ENCODE peak calls at places on chromosomes 12 and 14, in six cellular contexts. K is suprapubic skin, S is ovary, T is lower lobe of right lung, G is esophagus squamous epithelium, D is upper lobe of left lung. M is an unnamed sample. For H3K4me1, the result is how much of the 10 kb centered on the place peaks cover.

GRCh38 chr12:104452046-104452445 is 4.7 kb upstream of the CHST11 start:
- DNase-seq in K (no peak), S (no peak), G (no peak), D (no peak), T (no peak), M (no peak)

GRCh38 chr12:55642275-55643068 is 5.8 kb downstream of the OR10P1 start:
- DNase-seq in D (peak), G (no peak), T (peak), K (no peak), S (no peak), M (no peak)

GRCh38 chr12:22525426-22525825 is 18.9 kb downstream of the C2CD5 start:
- DNase-seq in S (no peak), K (no peak), G (no peak), D (no peak), T (no peak), M (no peak)

GRCh38 chr12:1594045-1594294 is 411 bp downstream of the FBXL14 start:
- DNase-seq in T (peak), K (no peak), G (no peak), S (peak), D (peak), M (peak)

GRCh38 chr14:38910092-38910491 is 192.9 kb downstream of the SEC23A start:
- DNase-seq in G (no peak), T (no peak), S (no peak), D (no peak), K (no peak), M (no peak)

GRCh38 chr14:21652209-21652808 is 1.3 kb upstream of the OR4E2 start:
- DNase-seq in S (no peak), G (no peak), D (no peak), K (no peak), T (no peak), M (no peak)

GRCh38 chr14:51614707-51615106 is 37.0 kb upstream of the FRMD6 start:
- DNase-seq in G (no peak), K (no peak), T (no peak), D (no peak), S (no peak), M (no peak)

GRCh38 chr14:91369628-91370445 is 47.8 kb downstream of the CCDC88C start:
- DNase-seq in K (no peak), G (no peak), T (no peak), D (no peak), S (no peak), M (peak)

GRCh38 chr14:64303471-64303917 is 9.3 kb upstream of the ESR2 start:
- DNase-seq in D (no peak), K (no peak), T (no peak), S (no peak), G (no peak), M (peak)

GRCh38 chr14:53462931-53463778 is 310.0 kb upstream of the DDHD1 start:
- DNase-seq in S (no peak), G (no peak), D (peak), T (peak), K (no peak), M (peak)

GRCh38 chr14:89367449-89368120 is 49.4 kb downstream of the FOXN3 start:
- DNase-seq in G (no peak), S (no peak), K (no peak), T (no peak), D (no peak), M (no peak)
- H3K4me1 ChIP-seq in G (half or more), S (under half), K (half or more), T (half or more), D (half or more), M (under half)

DNA sequence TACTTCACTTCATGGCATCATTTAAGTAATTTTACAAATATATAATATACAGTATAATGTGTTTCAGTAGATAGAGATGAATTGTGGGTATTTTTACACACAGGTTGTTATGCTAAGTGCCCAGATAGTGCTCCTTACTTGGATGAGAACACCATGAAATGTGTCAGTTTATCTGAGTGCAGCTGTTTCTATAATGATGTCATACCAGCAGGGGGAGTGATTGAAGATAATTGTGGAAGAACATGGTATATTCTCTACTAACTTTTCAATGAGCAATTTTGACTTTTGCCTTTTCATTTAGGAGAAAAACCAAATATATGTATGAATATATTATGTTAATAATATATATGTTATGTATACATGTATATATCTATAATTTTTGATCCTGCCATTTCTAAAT is 221.6 kb downstream of the LRRK2 start:
- DNase-seq in K (no peak), T (no peak), G (no peak), S (no peak), D (no peak), M (peak)
- TF ChIP-seq CTCF in K (no peak), T (no peak), G (no peak), S (no peak), D (no peak), M (peak)

DNA sequence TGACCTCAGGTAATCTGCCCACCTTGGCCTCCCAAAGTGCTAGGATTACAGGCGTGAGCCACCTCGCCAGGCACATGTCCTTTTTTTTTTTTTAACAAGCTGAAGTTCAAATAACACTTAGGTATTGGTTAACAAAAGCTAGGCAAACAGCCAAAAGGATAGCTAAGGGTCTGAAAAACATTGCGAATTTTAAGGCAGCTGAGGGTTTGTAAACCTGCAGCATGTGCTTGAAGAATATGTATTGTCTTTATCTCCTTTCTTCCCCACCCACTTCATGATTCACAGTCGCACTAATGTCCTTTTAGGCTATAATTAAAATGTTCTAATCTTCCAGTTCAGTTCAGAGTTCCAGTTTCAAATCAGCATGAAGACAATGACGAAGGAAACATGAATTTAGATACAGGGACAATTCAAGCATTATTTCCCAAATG is 30.1 kb upstream of the CERS5 start:
- DNase-seq in T (no peak), S (no peak), G (no peak), D (no peak), K (no peak), M (no peak)
- H3K4me1 ChIP-seq in T (under half), S (under half), G (under half), D (under half), K (under half), M (under half)

DNA sequence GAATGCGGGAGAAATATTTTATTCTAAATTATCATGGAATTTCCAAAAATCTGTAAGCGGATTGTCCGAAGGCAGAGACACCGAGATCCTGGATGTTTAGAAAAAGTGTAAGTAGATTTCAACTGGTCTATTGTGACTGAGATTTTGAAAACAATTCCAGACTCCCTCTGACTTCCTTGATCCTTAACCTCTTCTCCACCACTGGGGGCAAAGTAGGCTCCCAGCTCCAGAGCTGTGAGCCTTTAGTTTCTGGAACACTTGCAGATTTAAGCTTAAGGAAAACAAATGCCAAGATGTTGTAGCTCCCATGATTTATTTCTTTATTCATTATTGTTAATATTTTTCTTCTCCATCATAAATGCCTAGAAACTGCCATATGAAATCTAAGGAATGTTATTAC is 1320.5 kb upstream of the SEL1L start:
- DNase-seq in G (no peak), T (no peak), S (no peak), K (no peak), D (no peak), M (no peak)
- TF ChIP-seq CTCF in G (no peak), T (no peak), S (no peak), K (no peak), D (no peak), M (no peak)

GRCh38 chr12:11767029-11767724 is 117.7 kb downstream of the ETV6 start:
- DNase-seq in T (no peak), S (no peak), D (no peak), G (no peak), K (no peak), M (no peak)

GRCh38 chr12:11765817-11766794 is 116.6 kb downstream of the ETV6 start:
- DNase-seq in S (no peak), D (peak), G (no peak), T (peak), K (no peak), M (no peak)

GRCh38 chr12:11763760-11764520 is 114.5 kb downstream of the ETV6 start:
- DNase-seq in S (no peak), T (no peak), G (no peak), D (no peak), K (no peak), M (no peak)

GRCh38 chr12:11762723-11763326 is 113.4 kb downstream of the ETV6 start:
- DNase-seq in G (no peak), D (no peak), S (no peak), K (no peak), T (no peak), M (no peak)

DNA sequence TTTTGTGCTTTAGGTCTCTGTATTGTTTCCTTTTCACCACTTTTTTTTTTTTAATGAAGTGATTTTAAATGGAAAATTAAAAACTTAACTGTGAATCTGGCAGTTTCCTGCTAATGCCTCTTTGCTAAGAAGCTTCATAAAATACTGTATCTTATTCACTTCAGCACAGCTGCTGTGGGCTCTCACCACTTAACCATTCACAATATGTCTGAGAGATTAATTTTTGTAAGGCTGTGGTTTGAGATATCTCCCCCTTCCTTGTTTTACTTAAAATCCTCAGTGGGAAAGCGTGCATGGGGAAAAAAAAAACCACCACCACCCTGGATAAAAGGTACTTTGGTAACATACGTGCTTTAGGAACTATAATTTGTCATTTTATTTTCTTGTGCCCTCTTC is 115.9 kb downstream of the ETV6 start:
- DNase-seq in S (no peak), G (no peak), T (no peak), K (no peak), D (no peak), M (no peak)
- H3K4me1 ChIP-seq in S (under half), G (half or more), T (half or more), K (under half), D (half or more), M (under half)

DNA sequence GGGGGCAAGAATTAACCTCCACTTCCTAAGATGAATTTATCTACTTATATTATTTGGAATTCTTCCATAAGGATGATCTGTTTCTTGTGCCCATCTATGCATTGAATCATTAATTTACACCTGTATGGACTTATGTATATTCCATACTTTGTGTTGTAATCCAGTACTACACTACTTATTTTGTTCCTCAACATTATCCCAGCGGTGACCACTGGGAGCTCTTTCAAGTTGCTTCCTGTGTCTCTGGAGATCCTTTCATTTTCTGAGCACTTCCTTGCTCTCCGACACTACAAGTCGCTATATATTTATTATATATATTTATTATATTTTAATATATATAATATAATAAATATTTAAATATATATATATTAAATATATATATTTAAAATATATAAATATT is 54.9 kb upstream of the SCN8A start:
- DNase-seq in S (no peak), D (no peak), K (no peak), G (no peak), T (no peak), M (no peak)
- TF ChIP-seq CTCF in S (no peak), D (no peak), K (no peak), G (no peak), T (no peak), M (no peak)

DNA sequence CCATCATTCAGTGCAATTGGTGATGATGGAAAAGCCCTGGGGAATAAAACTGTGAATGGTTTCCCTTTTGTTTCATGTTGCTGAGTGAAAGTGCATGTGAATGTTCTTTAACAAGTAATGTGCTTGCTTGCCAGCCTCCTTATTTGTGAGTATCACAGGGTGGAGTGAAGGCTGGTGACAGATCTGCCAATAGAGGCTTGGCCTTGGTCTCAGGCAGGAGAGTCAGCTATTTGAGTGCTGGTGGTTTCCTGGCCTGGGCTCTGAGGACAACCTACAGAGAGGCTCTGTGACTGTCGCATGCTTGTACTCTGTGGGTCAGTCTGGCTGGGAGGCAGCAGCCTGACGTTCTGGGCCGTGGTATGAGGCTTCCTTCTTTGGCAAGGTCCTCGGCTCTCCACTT is 20.7 kb downstream of the KRT85 start:
- DNase-seq in T (no peak), G (no peak), K (no peak), D (peak), S (no peak), M (no peak)
- H3K4me1 ChIP-seq in T (under half), G (under half), K (under half), D (under half), S (under half), M (under half)

GRCh38 chr12:57087689-57088441 is 1.0 kb upstream of the NAB2 start:
- DNase-seq in S (peak), K (peak), D (peak), G (peak), T (peak), M (peak)

GRCh38 chr12:57088442-57089258 is at the start of gene NAB2:
- DNase-seq in T (peak), K (peak), G (peak), D (peak), S (peak), M (peak)

GRCh38 chr12:57089259-57090245 is 638 bp downstream of the NAB2 start:
- DNase-seq in G (no peak), K (peak), T (peak), D (peak), S (peak), M (peak)

GRCh38 chr12:57086951-57087688 is 1.8 kb upstream of the NAB2 start:
- DNase-seq in K (peak), S (peak), G (peak), T (peak), D (peak), M (no peak)

DNA sequence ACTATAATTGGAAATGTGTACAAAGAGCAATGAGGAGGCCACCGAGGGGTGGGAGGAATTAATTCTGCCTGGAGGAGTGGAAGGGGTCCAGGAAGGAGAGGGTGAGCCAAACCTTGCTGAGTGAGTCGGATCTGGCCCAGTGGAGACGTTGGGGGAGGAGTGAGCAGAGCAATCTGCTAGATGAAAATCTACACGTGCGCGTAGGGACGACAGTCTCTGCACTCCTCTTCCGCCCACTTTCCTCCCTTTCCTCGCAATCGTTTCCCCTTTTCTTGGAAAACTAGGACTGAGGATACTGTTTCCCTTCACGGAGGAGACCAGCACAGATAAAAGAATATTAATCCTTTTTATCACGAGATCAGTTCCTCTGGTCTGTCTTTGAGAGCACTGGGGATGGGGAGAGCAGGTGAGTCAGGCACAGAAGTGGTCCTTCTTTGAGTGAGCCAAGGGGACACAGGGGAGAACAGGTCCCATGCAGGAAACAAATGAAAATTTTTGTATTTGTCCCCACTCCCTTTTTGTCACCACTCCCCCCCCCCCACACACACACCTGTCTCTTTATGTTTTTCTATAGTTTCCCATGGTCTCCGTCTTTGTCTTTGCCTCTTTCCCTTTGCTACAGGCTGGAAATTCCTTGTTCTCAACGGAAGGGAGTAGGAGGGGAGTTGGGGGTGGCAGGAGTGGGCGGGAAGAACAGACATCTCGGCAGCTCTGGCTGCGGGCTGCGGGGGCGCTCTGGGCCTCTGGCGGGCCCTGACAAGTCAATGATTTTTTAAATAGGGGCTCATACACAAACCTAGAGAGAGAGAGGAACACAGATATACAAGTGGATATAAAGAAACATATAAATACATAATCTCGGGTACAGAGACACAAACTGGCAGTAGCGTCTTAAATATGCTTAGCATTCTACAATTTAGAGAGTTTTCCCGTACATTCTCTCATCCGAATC is 2.6 kb upstream of the NAB2 start:
- DNase-seq in S (peak), G (no peak), D (peak), T (peak), K (peak), M (peak)
- TF ChIP-seq CTCF in S (no peak), G (peak), D (no peak), T (peak), K (no peak), M (peak)

DNA sequence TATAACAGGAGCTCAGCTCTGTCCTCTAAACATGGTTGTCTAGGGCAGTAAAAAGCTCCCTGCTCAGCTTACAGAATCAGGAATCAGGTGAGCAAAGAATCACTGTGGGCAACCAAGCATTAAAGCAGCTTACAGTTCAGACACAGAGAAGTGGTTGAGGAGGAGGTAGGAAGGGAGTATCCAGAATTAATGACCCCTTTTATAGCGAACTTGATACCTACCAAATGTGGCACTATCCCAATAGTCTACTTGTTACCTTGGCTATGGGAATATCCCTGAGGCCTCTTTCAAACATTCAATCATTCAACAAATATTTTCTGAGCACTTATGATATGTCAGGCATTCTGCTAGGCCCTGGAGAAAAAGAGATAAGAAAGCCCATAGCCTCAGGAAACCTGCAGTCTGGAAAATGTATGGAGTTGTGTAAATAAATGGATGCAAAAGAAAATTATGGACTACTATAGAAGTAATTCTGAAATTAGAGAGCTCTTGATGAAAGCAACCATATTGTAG is 134.2 kb upstream of the CPSF6 start:
- DNase-seq in G (no peak), K (no peak), D (no peak), T (no peak), S (no peak), M (no peak)
- H3K4me1 ChIP-seq in G (under half), K (under half), D (under half), T (half or more), S (under half), M (under half)

GRCh38 chr12:59407799-59408198 is 188.0 kb upstream of the SLC16A7 start:
- DNase-seq in D (no peak), G (no peak), K (no peak), S (no peak), T (no peak), M (no peak)

GRCh38 chr12:59401862-59402261 is 194.0 kb upstream of the SLC16A7 start:
- DNase-seq in D (no peak), S (no peak), K (no peak), G (no peak), T (no peak), M (no peak)

GRCh38 chr12:59405992-59406391 is 189.8 kb upstream of the SLC16A7 start:
- DNase-seq in T (no peak), G (no peak), D (no peak), S (no peak), K (no peak), M (no peak)

GRCh38 chr12:59404109-59404650 is 191.6 kb upstream of the SLC16A7 start:
- DNase-seq in S (no peak), D (no peak), K (no peak), G (no peak), T (no peak), M (no peak)

GRCh38 chr12:59403259-59403932 is 192.4 kb upstream of the SLC16A7 start:
- DNase-seq in G (no peak), S (peak), K (no peak), D (peak), T (no peak), M (peak)
- TF ChIP-seq CTCF in G (peak), S (no peak), K (peak), D (no peak), T (peak), M (peak)

M was measured in foreskin keratinocyte.